ENCODE peak calls at places on chromosomes 1 and 21, in four cellular contexts. C is K562, P is H1, Q is SK-N-SH. R is an unnamed sample.

GRCh38 chr1:30125024-30125423 is 598.4 kb downstream of the MATN1 start:
- DNase-seq in C (no peak), P (no peak), Q (no peak), R (no peak)

GRCh38 chr1:163439506-163439905 is 117.8 kb downstream of the NUF2 start:
- DNase-seq in C (no peak), P (no peak), Q (no peak), R (no peak)

GRCh38 chr1:219324629-219325367 is 151.1 kb downstream of the LYPLAL1 start:
- DNase-seq in C (no peak), P (no peak), Q (no peak), R (no peak)

GRCh38 chr1:16246961-16247360 is 10.0 kb upstream of the CPLANE2 start:
- DNase-seq in C (no peak), P (no peak), Q (no peak), R (no peak)

GRCh38 chr21:33047231-33047630 is 21.5 kb downstream of the OLIG2 start:
- DNase-seq in C (no peak), P (no peak), Q (no peak), R (no peak)

GRCh38 chr1:167722152-167722869 is 529 bp downstream of the MPZL1 start:
- DNase-seq in C (peak; percentile 79), P (no peak), Q (peak; percentile 86), R (peak; percentile 54)

GRCh38 chr21:45318556-45319341 is 31.1 kb upstream of the POFUT2 start:
- DNase-seq in C (peak; percentile 95), P (no peak), Q (no peak), R (no peak)

GRCh38 chr1:183243190-183244065 is 57.4 kb downstream of the LAMC2 start:
- DNase-seq in C (no peak), P (no peak), Q (no peak), R (no peak)

GRCh38 chr1:29826646-29827045 is 590.3 kb downstream of the PTPRU start:
- DNase-seq in C (no peak), P (no peak), Q (no peak), R (no peak)

GRCh38 chr1:41493117-41493536 is 8.6 kb upstream of the EDN2 start:
- DNase-seq in C (peak; percentile 80), P (no peak), Q (no peak), R (no peak)

GRCh38 chr1:175129997-175130648 is 62.5 kb downstream of the KIAA0040 start:
- DNase-seq in C (peak; percentile 22), P (peak; percentile 49), Q (peak; percentile 44), R (peak; percentile 36)

GRCh38 chr1:84851839-84852238 is 41.2 kb downstream of the LPAR3 start:
- DNase-seq in C (no peak), P (no peak), Q (no peak), R (no peak)

GRCh38 chr1:84853743-84854721 is 39.0 kb downstream of the LPAR3 start:
- DNase-seq in C (no peak), P (no peak), Q (no peak), R (no peak)

GRCh38 chr1:84855947-84856660 is 36.9 kb downstream of the LPAR3 start:
- DNase-seq in C (no peak), P (no peak), Q (no peak), R (no peak)

GRCh38 chr1:84856871-84857270 is 36.1 kb downstream of the LPAR3 start:
- DNase-seq in C (no peak), P (no peak), Q (no peak), R (no peak)

DNA sequence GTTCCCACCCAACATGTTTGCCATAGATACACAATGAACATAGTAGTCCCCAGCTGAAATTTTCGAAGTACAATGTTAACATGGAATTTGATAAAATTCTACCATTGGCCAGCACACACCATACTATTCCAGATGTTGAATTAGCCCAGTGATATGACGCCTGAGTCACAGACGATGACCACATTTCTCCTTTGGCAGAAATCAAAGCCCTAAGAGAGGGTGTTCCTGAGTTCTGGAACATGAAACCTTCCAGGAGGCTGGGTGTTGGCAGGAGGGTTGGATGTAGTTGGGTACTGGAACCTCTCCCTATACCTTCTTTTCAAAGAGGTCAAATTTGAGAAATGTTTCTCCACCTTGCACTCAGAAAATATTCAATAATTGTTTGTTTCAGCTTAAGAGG is 37.8 kb downstream of the LPAR3 start:
- DNase-seq in C (no peak), P (no peak), Q (no peak), R (no peak)
- TF ChIP-seq TEAD4 in C (no peak), P (no peak), Q (no peak), R (no peak)

DNA sequence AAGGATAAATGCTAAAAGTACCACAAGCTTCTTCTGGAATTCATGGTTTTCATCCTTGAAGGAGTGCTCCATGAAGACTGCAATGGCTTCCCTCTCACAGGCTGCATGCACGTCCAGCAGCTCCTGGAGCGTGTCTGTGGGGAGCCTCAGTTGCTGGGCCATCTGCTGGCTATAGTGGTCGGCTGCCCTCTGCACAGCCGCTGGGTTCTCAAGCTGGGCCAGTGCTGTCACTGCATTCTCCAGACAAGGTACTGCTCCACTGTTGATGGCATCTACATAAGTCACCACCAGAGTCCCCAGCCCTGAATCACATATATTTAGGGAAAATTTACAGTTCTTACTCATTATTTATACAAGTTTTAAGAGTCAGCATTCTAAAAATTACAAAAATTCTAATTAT is 8.7 kb downstream of the GBP4 start:
- DNase-seq in C (no peak), P (no peak), Q (no peak), R (peak; percentile 13)
- TF ChIP-seq TEAD4 in C (no peak), P (no peak), Q (no peak), R (no peak)

DNA sequence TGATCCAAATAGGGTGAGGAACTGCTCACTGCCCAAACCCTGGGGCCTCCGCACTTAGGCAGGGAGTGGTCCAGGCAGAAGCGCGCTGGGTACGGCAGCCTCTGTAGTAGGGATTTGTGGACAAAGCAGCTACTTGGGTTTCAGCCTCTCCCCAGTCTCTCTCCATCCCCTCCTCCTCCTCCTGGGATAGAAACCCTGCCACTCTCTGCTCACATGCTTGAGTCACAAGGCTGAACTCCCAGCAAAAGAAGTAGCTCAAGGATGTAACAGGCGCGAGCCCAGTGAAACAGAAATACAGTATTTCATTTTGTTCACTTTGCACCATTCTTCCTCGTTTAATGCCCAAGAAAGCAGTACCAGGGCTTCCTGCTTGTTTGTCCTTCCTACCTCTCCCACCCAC is 32.8 kb downstream of the PLEKHA6 start:
- DNase-seq in C (no peak), P (no peak), Q (no peak), R (no peak)
- TF ChIP-seq TEAD4 in C (no peak), P (no peak), Q (no peak), R (no peak)

DNA sequence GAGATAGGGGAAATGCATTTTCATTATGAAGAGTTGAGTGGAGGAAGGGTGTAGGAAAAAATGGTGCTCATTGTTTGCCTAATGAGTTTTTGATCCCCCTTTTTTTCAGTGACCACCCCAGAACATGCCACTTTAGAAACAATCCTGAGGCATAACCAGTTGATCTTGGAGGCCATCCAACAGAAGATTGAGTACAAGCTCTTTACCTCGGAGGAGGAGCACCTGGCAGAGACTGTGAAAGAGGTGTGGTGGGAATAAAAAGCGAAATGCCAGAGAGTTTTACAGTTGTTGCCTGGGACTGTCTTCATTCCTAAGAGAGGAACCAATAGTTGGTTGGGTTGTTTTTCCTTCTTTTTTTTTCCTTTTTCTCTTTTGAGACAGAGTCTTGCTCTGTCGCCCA is 54.3 kb upstream of the EPHA8 start:
- DNase-seq in C (no peak), P (no peak), Q (no peak), R (no peak)
- TF ChIP-seq TEAD4 in C (no peak), P (no peak), Q (no peak), R (no peak)

GRCh38 chr1:206658264-206658980 is 23.1 kb downstream of the DYRK3 start:
- DNase-seq in C (peak; percentile 92), P (no peak), Q (peak; percentile 70), R (peak; percentile 79)
- TF ChIP-seq TEAD4 in C (no peak), P (no peak), Q (no peak), R (no peak)

GRCh38 chr1:39063191-39063590 is 37.0 kb downstream of the NDUFS5 start:
- DNase-seq in C (no peak), P (no peak), Q (no peak), R (no peak)
- TF ChIP-seq TEAD4 in C (no peak), P (no peak), Q (no peak), R (no peak)

GRCh38 chr1:226403522-226404034 is 4.3 kb downstream of the PARP1 start:
- DNase-seq in C (peak; percentile 80), P (no peak), Q (peak; percentile 60), R (peak; percentile 32)
- TF ChIP-seq TEAD4 in C (no peak), P (no peak), Q (no peak), R (no peak)

GRCh38 chr1:211305044-211305443 is 21.6 kb upstream of the TRAF5 start:
- DNase-seq in C (no peak), P (no peak), Q (no peak), R (no peak)
- TF ChIP-seq TEAD4 in C (no peak), P (no peak), Q (no peak), R (no peak)

GRCh38 chr1:2593251-2593878 is 6.8 kb downstream of the PRXL2B start:
- DNase-seq in C (no peak), P (no peak), Q (peak; percentile 37), R (no peak)

GRCh38 chr1:2594641-2595131 is 8.1 kb downstream of the PRXL2B start:
- DNase-seq in C (no peak), P (no peak), Q (no peak), R (peak; percentile 9)

GRCh38 chr1:2592672-2593071 is 6.1 kb downstream of the PRXL2B start:
- DNase-seq in C (no peak), P (no peak), Q (peak; percentile 21), R (no peak)

GRCh38 chr1:2595261-2595811 is 8.8 kb downstream of the PRXL2B start:
- DNase-seq in C (no peak), P (no peak), Q (peak; percentile 28), R (no peak)

GRCh38 chr1:2594001-2594640 is 7.5 kb downstream of the PRXL2B start:
- DNase-seq in C (no peak), P (no peak), Q (peak; percentile 80), R (peak; percentile 8)
- TF ChIP-seq TEAD4 in C (no peak), P (no peak), Q (no peak), R (no peak)